ENCODE peak calls at places on chromosomes 16 and 17, in six cellular contexts. P, Q, Z, X, I and R are unnamed samples.

GRCh38 chr16:3152273-3153076 is 17.6 kb downstream of the ZNF213 start:
- DNase-seq in I (peak), Z (peak), X (no peak), Q (peak), P (peak), R (peak)

GRCh38 chr17:50199651-50200446 is 1.6 kb downstream of the COL1A1 start:
- DNase-seq in X (peak), Z (peak), P (peak), Q (peak), I (peak), R (peak)

GRCh38 chr17:37490638-37491614 is 1.2 kb downstream of the DUSP14 start:
- DNase-seq in P (peak), I (peak), Q (peak), Z (peak), X (no peak), R (no peak)

GRCh38 chr17:34760931-34761500 is 181.6 kb downstream of the TMEM132E start:
- DNase-seq in I (no peak), P (no peak), Q (no peak), X (no peak), Z (no peak), R (no peak)

GRCh38 chr16:11328172-11329079 is 16.8 kb upstream of the RMI2 start:
- DNase-seq in I (peak), Q (peak), Z (peak), P (peak), X (peak), R (no peak)

GRCh38 chr16:2082171-2082982 is 34.6 kb downstream of the TSC2 start:
- DNase-seq in X (no peak), P (peak), Q (peak), Z (no peak), I (no peak), R (no peak)

GRCh38 chr17:50542795-50543774 is 3.9 kb upstream of the SPATA20 start:
- DNase-seq in X (no peak), P (no peak), I (peak), Z (no peak), Q (peak), R (no peak)

GRCh38 chr17:37079735-37080134 is 131.0 kb downstream of the AATF start:
- DNase-seq in Q (no peak), X (no peak), I (no peak), Z (no peak), P (peak), R (no peak)

GRCh38 chr17:12365805-12366204 is 299.9 kb upstream of the MYOCD start:
- DNase-seq in Q (peak), X (no peak), P (peak), I (no peak), Z (no peak), R (no peak)

GRCh38 chr16:86969716-86970115 is 347.5 kb downstream of the C16orf95 start:
- DNase-seq in X (no peak), Q (no peak), Z (no peak), I (no peak), P (no peak), R (no peak)

GRCh38 chr17:73689596-73690275 is 45.5 kb upstream of the SDK2 start:
- DNase-seq in P (no peak), I (no peak), X (no peak), Z (no peak), Q (no peak), R (no peak)

GRCh38 chr16:68136515-68136914 is 51.3 kb downstream of the NFATC3 start:
- DNase-seq in X (no peak), Z (no peak), I (no peak), P (no peak), Q (no peak), R (no peak)

GRCh38 chr17:74344658-74345057 is 17.0 kb downstream of the BTBD17 start:
- DNase-seq in Q (no peak), I (no peak), P (no peak), Z (no peak), X (no peak), R (no peak)

GRCh38 chr17:36665417-36665816 is 64.0 kb downstream of the MRM1 start:
- DNase-seq in X (no peak), I (peak), P (no peak), Z (no peak), Q (no peak), R (no peak)

GRCh38 chr16:13992976-13993375 is 73.0 kb downstream of the ERCC4 start:
- DNase-seq in Z (no peak), P (no peak), X (no peak), Q (no peak), I (no peak), R (no peak)

GRCh38 chr16:4852221-4852872 is 5.1 kb downstream of the UBN1 start:
- DNase-seq in P (peak), I (peak), Q (peak), X (no peak), Z (no peak), R (peak)

GRCh38 chr17:9298776-9299295 is 276.8 kb downstream of the STX8 start:
- DNase-seq in Q (no peak), I (no peak), Z (no peak), X (no peak), P (no peak), R (peak)

GRCh38 chr17:17067277-17067676 is 25.0 kb downstream of the MPRIP start:
- DNase-seq in Z (no peak), I (no peak), P (peak), Q (no peak), X (no peak), R (no peak)

GRCh38 chr17:80877829-80878303 is 113.8 kb upstream of the CHMP6 start:
- DNase-seq in I (no peak), P (no peak), X (no peak), Z (peak), Q (peak), R (no peak)

GRCh38 chr17:35373984-35374765 is 754 bp upstream of the SLFN11 start:
- DNase-seq in Z (peak), I (peak), Q (peak), P (peak), X (peak), R (peak)

GRCh38 chr17:40664582-40665333 is at the start of gene KRT222:
- DNase-seq in P (no peak), I (no peak), Z (no peak), Q (no peak), X (no peak), R (no peak)

GRCh38 chr16:23026777-23027362 is 122.4 kb downstream of the USP31 start:
- DNase-seq in X (no peak), P (peak), Z (no peak), Q (no peak), I (no peak), R (peak)

DNA sequence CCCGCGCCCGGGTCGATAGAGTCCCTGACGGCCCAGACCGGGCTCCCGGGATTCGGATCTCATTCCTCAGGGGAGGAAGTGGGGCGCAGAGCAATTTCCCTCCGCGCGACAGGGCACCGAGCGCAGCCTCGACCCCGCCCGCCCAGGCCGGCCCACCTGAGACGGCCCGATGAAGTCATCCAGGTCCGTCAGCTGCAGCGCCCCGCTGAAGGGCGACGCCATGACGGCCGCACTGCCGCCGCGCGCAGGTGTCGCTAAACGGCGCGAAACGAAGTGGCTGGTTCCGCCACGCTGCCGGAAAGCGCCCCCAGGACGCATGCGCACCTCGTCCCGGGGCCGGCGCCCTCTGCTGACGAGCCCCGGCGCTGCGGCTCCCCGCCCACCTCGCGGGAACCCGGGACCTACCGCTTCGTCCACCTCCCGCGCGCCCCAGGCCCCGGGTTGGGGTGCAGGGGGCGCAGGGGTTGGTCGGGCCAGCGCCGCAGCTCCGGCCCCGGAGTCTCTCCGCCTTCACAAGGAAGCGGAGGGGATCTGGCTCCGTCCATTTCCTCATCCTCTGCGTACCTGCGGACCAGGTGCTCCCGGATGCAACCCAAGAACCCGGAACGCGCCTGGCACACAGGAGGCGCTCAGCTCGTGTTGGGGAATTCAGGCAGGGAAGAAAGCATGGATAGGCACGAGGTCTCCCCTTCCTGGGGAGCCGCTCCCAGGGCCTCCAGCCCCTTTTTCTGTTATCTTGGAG is at the start of gene CIAO3:
- DNase-seq in P (peak), I (peak), Q (peak), Z (peak), X (peak), R (peak)
- TF ChIP-seq POLR2A in P (peak), I (peak), Q (peak), Z (peak), X (peak), R (peak)

GRCh38 chr16:85908889-85909584 is 10.1 kb downstream of the IRF8 start:
- DNase-seq in Z (peak), Q (no peak), I (no peak), P (no peak), X (no peak), R (peak)
- TF ChIP-seq POLR2A in Z (no peak), Q (no peak), I (no peak), P (no peak), X (no peak), R (no peak)

DNA sequence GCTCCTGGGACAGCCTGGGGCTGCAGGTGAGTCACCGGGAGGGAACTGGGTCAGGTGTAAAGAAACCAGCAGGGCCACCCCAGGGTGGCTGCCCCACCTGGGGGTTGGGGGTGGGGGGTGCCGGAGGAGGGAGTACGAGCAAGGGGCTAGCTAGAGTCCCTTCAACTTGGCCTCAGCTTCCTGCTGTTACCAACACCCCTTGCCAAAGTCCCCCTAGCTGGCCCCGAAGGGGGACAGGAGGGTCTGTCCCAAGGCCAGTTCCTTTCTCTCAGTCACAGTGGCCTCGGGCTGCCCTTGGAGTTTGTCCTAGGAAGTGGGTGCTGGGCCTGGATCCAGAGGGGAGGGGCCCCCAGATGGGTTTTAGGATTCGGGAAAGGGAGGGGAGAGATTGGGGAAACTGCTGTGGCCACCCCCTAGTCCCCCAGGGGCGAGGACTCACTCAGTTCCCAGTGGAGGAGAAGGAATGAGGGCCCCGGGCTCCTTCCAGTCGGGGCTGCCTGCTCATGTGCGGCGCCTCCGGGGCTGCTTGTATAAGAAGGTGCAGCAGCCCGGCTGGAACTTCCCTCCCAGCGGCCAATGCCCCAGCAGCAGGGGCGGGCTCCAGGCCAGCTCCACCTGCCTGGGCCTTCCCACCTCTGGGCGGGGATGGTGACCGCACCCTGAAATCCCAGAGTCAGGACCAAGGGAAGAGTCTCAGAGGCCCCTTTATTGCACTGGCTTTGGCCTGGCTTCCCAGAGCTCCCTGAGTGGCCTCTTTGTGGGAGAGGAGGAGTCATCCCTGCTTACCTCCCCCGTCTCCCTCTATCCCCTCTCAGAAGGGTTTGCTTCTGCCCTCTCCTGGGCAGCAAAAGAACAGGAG is 7.3 kb downstream of the ARHGAP27 start:
- DNase-seq in P (peak), X (no peak), Q (peak), I (peak), Z (no peak), R (peak)
- TF ChIP-seq POLR2A in P (no peak), X (no peak), Q (peak), I (peak), Z (no peak), R (no peak)

GRCh38 chr16:78099372-78100161 is at the start of gene WWOX:
- DNase-seq in Z (peak), I (peak), Q (peak), P (peak), X (peak), R (peak)
- TF ChIP-seq POLR2A in Z (peak), I (peak), Q (peak), P (no peak), X (peak), R (no peak)

DNA sequence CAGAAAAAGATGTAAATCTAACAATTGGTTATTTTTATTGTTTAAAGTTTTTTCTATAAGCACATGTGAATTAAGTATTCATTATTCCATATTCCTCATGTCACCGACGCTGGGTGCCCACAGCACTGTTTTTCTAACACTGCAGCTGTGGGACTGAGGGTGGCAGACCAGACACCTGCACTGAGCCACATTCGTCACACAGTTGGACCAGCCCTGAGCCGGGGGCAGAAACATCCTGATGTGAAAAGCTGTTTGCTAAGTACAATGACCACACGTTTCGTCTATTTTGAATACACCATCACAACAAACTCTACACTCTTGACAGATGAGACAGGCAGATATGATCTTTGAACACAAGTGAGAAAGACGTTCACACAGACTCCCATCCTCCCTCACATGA is 749.5 kb downstream of the KCNJ18 start:
- DNase-seq in I (no peak), P (no peak), X (no peak), Q (no peak), Z (no peak), R (no peak)
- TF ChIP-seq POLR2A in I (no peak), P (no peak), X (no peak), Q (no peak), Z (no peak), R (no peak)

GRCh38 chr16:80540516-80541305 is at the start of gene DYNLRB2:
- DNase-seq in Q (peak), P (peak), I (peak), Z (peak), X (peak), R (peak)
- TF ChIP-seq POLR2A in Q (peak), P (peak), I (peak), Z (no peak), X (peak), R (no peak)

GRCh38 chr17:48577946-48578615 is at the start of gene HOXB4:
- DNase-seq in X (peak), I (no peak), P (peak), Z (peak), Q (peak), R (peak)
- TF ChIP-seq POLR2A in X (no peak), I (no peak), P (no peak), Z (peak), Q (no peak), R (no peak)